ENCODE peak calls at places on chromosomes 13 and 19, in seven cellular contexts. W is cardiac muscle cell, P is H1, Q is RWPE2, M is HCT116, E is tibial nerve, L is foreskin fibroblast. O is an unnamed sample.

GRCh38 chr13:98014766-98015165 is 61.3 kb downstream of the IPO5 start:
- DNase-seq in M (no peak), L (peak), E (no peak), Q (no peak), P (no peak), W (peak), O (peak)

GRCh38 chr19:38693380-38694223 is 46.2 kb downstream of the ACTN4 start:
- DNase-seq in P (no peak), L (peak), W (peak), E (no peak), M (peak), Q (peak), O (peak)

GRCh38 chr19:7917292-7918061 is 2.7 kb upstream of the SNAPC2 start:
- DNase-seq in E (no peak), P (no peak), W (peak), Q (no peak), M (no peak), L (peak), O (no peak)

GRCh38 chr13:52345631-52346251 is 60.2 kb downstream of the THSD1 start:
- DNase-seq in P (no peak), E (no peak), M (no peak), W (no peak), L (no peak), Q (no peak), O (no peak)

GRCh38 chr19:19866599-19867248 is 1.0 kb downstream of the ZNF253 start:
- DNase-seq in P (peak), L (peak), E (no peak), M (no peak), W (peak), Q (no peak), O (no peak)

GRCh38 chr13:99140831-99141230 is 59.8 kb upstream of the UBAC2 start:
- DNase-seq in Q (no peak), W (no peak), M (no peak), P (no peak), E (no peak), L (no peak), O (no peak)

GRCh38 chr13:24650157-24650556 is 30.1 kb upstream of the ATP12A start:
- DNase-seq in E (no peak), M (no peak), L (peak), P (no peak), Q (no peak), W (peak), O (peak)

GRCh38 chr13:98576963-98577822 is at the start of gene STK24:
- DNase-seq in L (peak), M (no peak), E (peak), Q (no peak), P (no peak), W (peak), O (no peak)

GRCh38 chr13:27966641-27967202 is 2.4 kb downstream of the CDX2 start:
- DNase-seq in W (no peak), L (no peak), M (no peak), Q (no peak), E (no peak), P (no peak), O (no peak)

GRCh38 chr19:30621326-30621920 is 249.2 kb downstream of the ZNF536 start:
- DNase-seq in W (no peak), Q (no peak), M (no peak), L (no peak), P (no peak), E (no peak), O (no peak)

GRCh38 chr13:30109471-30110135 is 197.7 kb downstream of the KATNAL1 start:
- DNase-seq in Q (no peak), W (no peak), P (no peak), L (no peak), E (no peak), M (no peak), O (no peak)

GRCh38 chr13:93624371-93624777 is 397.8 kb downstream of the GPC6 start:
- DNase-seq in W (peak), L (no peak), P (no peak), M (no peak), E (no peak), Q (no peak), O (no peak)

GRCh38 chr19:40177286-40178070 is 13.7 kb upstream of the MAP3K10 start:
- DNase-seq in M (no peak), W (no peak), L (no peak), Q (no peak), P (no peak), E (no peak), O (no peak)

GRCh38 chr19:49272204-49272603 is 52.8 kb downstream of the SLC6A16 start:
- DNase-seq in E (no peak), W (peak), M (peak), L (peak), P (no peak), Q (no peak), O (peak)

GRCh38 chr13:67549331-67549730 is 319.2 kb upstream of the PCDH9 start:
- DNase-seq in P (no peak), Q (no peak), E (no peak), L (peak), W (no peak), M (no peak), O (peak)

GRCh38 chr19:49590971-49591730 is at the start of gene PRR12:
- DNase-seq in E (no peak), W (peak), Q (peak), M (no peak), P (no peak), L (peak), O (no peak)

GRCh38 chr19:9836021-9836420 is 903 bp downstream of the PIN1 start:
- DNase-seq in E (no peak), M (no peak), Q (no peak), W (peak), P (no peak), L (peak), O (no peak)

GRCh38 chr13:112182831-112183543 is 116.0 kb downstream of the SOX1 start:
- DNase-seq in Q (peak), E (no peak), L (peak), W (no peak), P (no peak), M (no peak), O (no peak)

GRCh38 chr13:92175330-92175729 is 776.9 kb downstream of the GPC5 start:
- DNase-seq in W (peak), M (no peak), Q (no peak), P (no peak), E (peak), L (peak), O (peak)

GRCh38 chr13:106376411-106377112 is 158.9 kb downstream of the EFNB2 start:
- DNase-seq in P (no peak), L (peak), E (no peak), Q (peak), M (peak), W (peak), O (peak)

GRCh38 chr19:492091-492531 is 4.2 kb upstream of the MADCAM1 start:
- DNase-seq in E (no peak), W (no peak), Q (no peak), P (no peak), M (no peak), L (peak), O (no peak)

GRCh38 chr19:20318616-20319015 is 151.6 kb downstream of the ZNF486 start:
- DNase-seq in P (no peak), M (no peak), L (no peak), Q (no peak), E (no peak), W (no peak), O (no peak)

GRCh38 chr19:20660473-20660872 is 898 bp downstream of the ZNF626 start:
- DNase-seq in W (peak), E (no peak), M (no peak), L (no peak), P (no peak), Q (no peak), O (no peak)

GRCh38 chr13:59176775-59177174 is 987.0 kb downstream of the DIAPH3 start:
- DNase-seq in M (no peak), E (no peak), P (no peak), W (no peak), L (no peak), Q (no peak), O (no peak)

GRCh38 chr19:49056101-49056901 is 1.2 kb downstream of the CGB7 start:
- DNase-seq in E (peak), Q (peak), M (peak), W (peak), L (peak), P (no peak), O (no peak)

GRCh38 chr13:75635621-75636338 is at the start of gene LMO7:
- DNase-seq in M (no peak), L (peak), E (peak), W (peak), P (no peak), Q (no peak), O (no peak)

GRCh38 chr13:78382946-78383542 is 220.3 kb downstream of the POU4F1 start:
- DNase-seq in W (no peak), E (no peak), P (no peak), L (no peak), M (no peak), Q (no peak), O (no peak)

GRCh38 chr13:40191186-40191980 is 475.1 kb downstream of the FOXO1 start:
- DNase-seq in Q (no peak), E (no peak), P (no peak), W (peak), M (no peak), L (peak), O (no peak)

GRCh38 chr13:73741111-73741510 is 393.1 kb downstream of the KLF12 start:
- DNase-seq in L (peak), W (peak), M (no peak), P (no peak), Q (no peak), E (no peak), O (no peak)

GRCh38 chr19:53132231-53132991 is at the start of gene ZNF415:
- DNase-seq in W (peak), P (peak), E (peak), L (peak), Q (peak), M (no peak), O (peak)

GRCh38 chr19:33240181-33240771 is 14.6 kb upstream of the SLC7A10 start:
- DNase-seq in E (no peak), M (no peak), Q (no peak), P (no peak), W (no peak), L (no peak), O (no peak)

GRCh38 chr19:41409288-41409687 is 11.7 kb downstream of the BCKDHA start:
- DNase-seq in M (peak), L (peak), Q (no peak), P (no peak), E (no peak), W (peak), O (no peak)

GRCh38 chr19:55546822-55547614 is 1.7 kb upstream of the SBK3 start:
- DNase-seq in W (peak), E (peak), L (peak), M (no peak), P (no peak), Q (no peak), O (peak)

GRCh38 chr19:29098863-29099481 is 114.0 kb downstream of the UQCRFS1 start:
- DNase-seq in M (no peak), L (peak), P (no peak), E (peak), W (peak), Q (peak), O (peak)

GRCh38 chr13:113151745-113152707 is 6.4 kb upstream of the PROZ start:
- DNase-seq in W (peak), E (no peak), P (no peak), Q (no peak), M (no peak), L (peak), O (peak)

DNA sequence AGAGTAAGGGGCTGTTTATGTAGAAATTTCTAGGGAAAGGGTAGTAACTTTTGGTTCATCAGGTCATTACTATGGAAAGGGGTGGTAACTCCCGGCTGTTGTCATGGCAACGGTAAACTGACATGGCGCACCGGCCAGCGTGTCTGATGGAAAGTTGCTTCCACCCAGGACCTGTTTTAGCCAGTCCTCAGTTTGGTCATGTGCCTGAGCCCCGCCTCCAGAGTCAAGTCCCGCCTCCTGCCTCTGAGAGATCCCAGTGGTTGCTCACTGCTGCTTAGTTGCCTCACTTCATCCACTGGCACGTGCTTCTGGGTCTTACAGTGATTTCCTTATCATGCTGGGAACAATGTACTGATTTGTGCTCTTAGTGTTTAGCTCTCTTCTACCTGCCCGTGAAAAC is 455.2 kb upstream of the ZNF507 start:
- DNase-seq in P (no peak), Q (no peak), W (no peak), L (no peak), M (no peak), E (no peak), O (no peak)
- H3K4me3 ChIP-seq in P (no peak), Q (no peak), W (no peak), L (no peak), M (no peak), E (no peak), O (no peak)

GRCh38 chr19:11950312-11950711 is 14.5 kb upstream of the ZNF763 start:
- DNase-seq in L (no peak), M (no peak), W (no peak), E (no peak), P (no peak), Q (no peak), O (no peak)
- H3K4me3 ChIP-seq in L (no peak), M (no peak), W (no peak), E (no peak), P (no peak), Q (no peak), O (no peak)

GRCh38 chr13:37870895-37871550 is 1.5 kb upstream of the TRPC4 start:
- DNase-seq in W (peak), P (no peak), Q (no peak), L (peak), M (no peak), E (no peak), O (peak)

GRCh38 chr13:37869506-37869755 is 141 bp downstream of the TRPC4 start:
- DNase-seq in P (no peak), E (no peak), M (no peak), Q (peak), L (no peak), W (no peak), O (no peak)

GRCh38 chr13:37870489-37870845 is 895 bp upstream of the TRPC4 start:
- DNase-seq in E (no peak), P (no peak), L (no peak), M (no peak), W (no peak), Q (no peak), O (no peak)

GRCh38 chr13:37868691-37869505 is 674 bp downstream of the TRPC4 start:
- DNase-seq in W (peak), P (no peak), L (peak), Q (no peak), M (no peak), E (no peak), O (no peak)

DNA sequence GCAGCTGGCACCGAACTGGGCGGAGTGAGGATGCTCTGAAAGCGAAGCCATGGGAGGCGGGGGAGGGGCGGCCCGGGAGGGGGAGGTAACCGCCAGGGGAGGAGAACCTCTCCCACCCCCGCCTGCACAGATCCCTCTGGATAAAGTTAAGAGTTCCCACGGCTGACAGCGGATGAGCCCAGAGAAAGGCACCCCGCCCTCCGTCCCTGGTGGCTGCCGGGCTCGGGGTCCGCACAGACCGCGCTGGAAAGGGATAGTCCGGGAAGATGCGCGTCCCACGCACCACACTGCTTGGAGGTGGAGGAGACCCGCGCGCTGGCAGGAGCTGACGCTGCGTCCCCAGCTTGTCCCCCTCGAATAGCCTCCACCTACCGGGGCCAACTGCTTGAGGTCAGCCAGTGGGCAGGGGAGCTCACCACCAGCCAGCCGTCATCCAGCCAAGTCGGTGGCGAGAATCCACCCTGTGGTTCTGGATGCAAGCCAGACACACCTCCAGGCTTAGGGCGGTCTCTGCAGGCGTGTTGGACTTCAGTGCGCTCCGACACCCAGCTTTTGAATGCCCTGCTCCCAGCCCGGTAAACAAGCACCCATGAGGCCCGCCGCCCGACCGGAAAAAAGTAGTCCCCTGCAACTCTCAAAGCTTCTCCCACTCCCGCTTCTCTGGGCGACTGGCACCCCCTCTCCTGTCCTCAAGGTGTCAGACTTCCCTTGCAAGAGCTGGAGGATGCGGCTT is at the start of gene TRPC4:
- DNase-seq in W (peak), Q (peak), L (peak), P (no peak), E (no peak), M (no peak), O (no peak)
- H3K4me3 ChIP-seq in W (peak), Q (peak), L (peak), P (peak), E (peak), M (no peak), O (peak)

DNA sequence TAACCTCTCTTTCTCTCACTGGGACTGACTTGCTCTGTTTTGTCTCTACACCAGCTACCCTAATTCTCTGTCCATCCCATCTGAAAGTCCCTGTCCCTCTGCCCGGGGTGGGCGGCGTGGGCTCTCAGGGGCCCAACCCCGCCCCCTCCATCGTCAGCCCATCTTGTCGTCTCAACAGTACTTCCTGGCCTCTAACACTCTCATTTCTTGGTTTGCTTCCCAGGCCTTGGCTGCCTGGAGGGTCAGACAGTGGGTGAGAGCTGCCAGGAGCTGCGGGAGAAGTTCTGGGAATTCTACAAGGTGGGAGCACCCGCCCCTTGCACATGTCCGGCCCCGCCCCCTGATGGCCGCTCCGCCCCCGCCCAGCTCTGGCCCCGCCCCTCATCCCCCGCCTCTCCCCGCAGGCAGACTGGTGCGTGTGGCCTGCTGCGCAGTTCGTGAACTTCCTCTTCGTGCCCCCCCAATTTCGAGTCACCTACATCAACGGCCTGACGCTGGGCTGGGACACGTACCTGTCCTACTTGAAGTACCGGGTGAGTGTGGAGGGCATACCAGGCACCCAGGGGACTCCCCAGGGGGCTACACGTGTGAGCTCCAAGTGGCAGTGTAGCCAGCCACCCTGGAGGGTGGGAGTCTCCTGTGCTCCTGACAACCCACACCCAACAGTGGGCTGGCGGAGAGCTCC is 1.7 kb downstream of the MPV17L2 start:
- DNase-seq in W (peak), Q (no peak), E (no peak), L (peak), M (no peak), P (no peak), O (no peak)
- H3K4me3 ChIP-seq in W (no peak), Q (peak), E (peak), L (no peak), M (peak), P (peak), O (no peak)

GRCh38 chr13:23558675-23559536 is 11.3 kb upstream of the TNFRSF19 start:
- DNase-seq in Q (no peak), M (peak), P (no peak), E (peak), W (peak), L (peak), O (peak)
- H3K4me3 ChIP-seq in Q (no peak), M (no peak), P (no peak), E (no peak), W (no peak), L (peak), O (no peak)

DNA sequence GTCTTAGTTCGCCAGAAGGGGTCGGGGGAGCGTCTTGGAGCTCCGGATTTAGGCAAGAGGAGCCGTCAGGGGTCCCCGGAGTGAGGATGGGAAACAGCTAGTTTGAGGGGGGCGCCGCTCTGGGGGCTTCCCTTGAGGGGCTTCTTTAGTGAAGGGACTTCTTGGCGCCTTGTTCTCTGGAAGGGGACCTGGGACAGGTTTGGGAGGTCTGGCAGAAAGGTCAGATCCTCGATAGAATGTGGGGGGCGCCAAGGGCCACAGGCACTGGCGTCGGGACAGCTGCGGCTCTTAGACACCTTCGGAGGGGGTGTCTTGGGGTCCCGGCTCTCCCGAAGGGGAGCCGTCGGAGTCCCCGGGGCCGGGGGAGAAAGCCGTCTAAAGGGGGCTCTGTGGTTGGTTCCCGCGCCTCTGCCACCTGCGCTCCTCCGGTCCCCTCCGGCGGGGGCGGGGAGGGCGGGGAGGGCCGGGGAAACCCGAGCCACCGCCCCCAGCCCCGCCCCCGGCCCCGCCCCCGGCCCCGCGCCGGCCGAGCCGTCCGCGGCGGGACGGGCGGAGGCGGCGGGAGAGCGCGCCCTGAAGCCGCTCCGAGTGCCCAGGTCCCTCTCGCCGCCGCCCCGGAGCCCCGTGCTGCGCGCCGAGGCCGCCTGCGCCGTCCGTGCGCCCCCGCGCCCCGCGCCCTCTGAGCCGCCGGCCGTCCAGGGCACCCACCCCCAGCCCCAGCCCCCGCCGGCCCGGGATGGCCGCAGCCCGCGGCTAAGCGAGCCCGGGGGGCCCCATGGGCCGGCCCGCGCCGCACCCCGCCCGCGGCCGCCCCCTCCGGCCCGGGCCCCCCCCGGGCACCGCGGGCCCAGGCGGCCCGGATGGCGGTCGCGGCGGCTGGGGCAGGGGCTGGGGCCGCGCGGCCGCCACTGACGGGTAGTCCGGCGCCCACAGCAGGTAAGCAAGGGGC is at the start of gene NRTN:
- DNase-seq in Q (no peak), L (no peak), W (no peak), E (no peak), P (no peak), M (no peak), O (no peak)
- H3K4me3 ChIP-seq in Q (peak), L (peak), W (peak), E (peak), P (peak), M (peak), O (peak)

O was measured in skeletal muscle cell.